ENCODE peak calls at places on chromosome 21, in six cellular contexts. M is aorta; T is AG08395; K is HTR-8/SVneo; H is mesenchymal stem cell; W is stimulated activated CD8-positive, alpha-beta memory T cell treated with anti-CD3 and anti-CD28 coated beads, Interleukin-7, amount 100 ng/mL, for 24 hours. F is an unnamed sample.

GRCh38 chr21:35204850-35205564 is 155.9 kb upstream of the RUNX1 start:
- DNase-seq in K (no peak), H (no peak), T (peak), W (no peak), M (peak), F (peak)

GRCh38 chr21:33750017-33750416 is 107.7 kb downstream of the ITSN1 start:
- DNase-seq in T (no peak), K (no peak), W (no peak), H (no peak), M (no peak), F (no peak)

GRCh38 chr21:42665026-42665425 is 11.6 kb downstream of the PDE9A start:
- DNase-seq in M (no peak), W (no peak), K (no peak), H (no peak), T (no peak), F (peak)

GRCh38 chr21:15283789-15284188 is 219.0 kb upstream of the NRIP1 start:
- DNase-seq in M (no peak), T (no peak), W (no peak), K (no peak), H (no peak), F (no peak)

GRCh38 chr21:42716074-42716473 is 62.7 kb downstream of the PDE9A start:
- DNase-seq in T (no peak), W (no peak), M (no peak), H (no peak), K (no peak), F (no peak)

GRCh38 chr21:45482899-45483821 is 59.1 kb downstream of the SLC19A1 start:
- DNase-seq in T (no peak), H (no peak), W (peak), K (no peak), M (peak), F (peak)

GRCh38 chr21:28655471-28655870 is 337.2 kb downstream of the LTN1 start:
- DNase-seq in T (no peak), K (no peak), W (no peak), M (no peak), H (no peak), F (no peak)

GRCh38 chr21:41966341-41966833 is 12.6 kb upstream of the C2CD2 start:
- DNase-seq in T (no peak), M (no peak), H (peak), W (no peak), K (no peak), F (no peak)

GRCh38 chr21:25126564-25126963 is 480.7 kb downstream of the MRPL39 start:
- DNase-seq in M (no peak), W (no peak), T (no peak), H (no peak), K (no peak), F (no peak)

GRCh38 chr21:34935452-34935851 is 113.7 kb downstream of the RUNX1 start:
- DNase-seq in W (no peak), M (no peak), K (no peak), H (peak), T (no peak), F (no peak)

GRCh38 chr21:42775123-42775522 is 104.2 kb downstream of the WDR4 start:
- DNase-seq in T (no peak), K (no peak), W (no peak), H (no peak), M (no peak), F (no peak)

GRCh38 chr21:34836103-34836932 is 167.5 kb downstream of the CLIC6 start:
- DNase-seq in K (peak), H (peak), W (no peak), T (peak), M (peak), F (peak)

GRCh38 chr21:17602874-17603273 is 9.8 kb downstream of the BTG3 start:
- DNase-seq in K (no peak), T (no peak), M (no peak), H (peak), W (no peak), F (no peak)

GRCh38 chr21:16708431-16708830 is 804.4 kb upstream of the CXADR start:
- DNase-seq in M (no peak), K (no peak), H (no peak), T (peak), W (no peak), F (no peak)

GRCh38 chr21:45266518-45267389 is 20.9 kb downstream of the POFUT2 start:
- DNase-seq in H (peak), W (no peak), K (no peak), M (no peak), T (no peak), F (peak)

GRCh38 chr21:42651515-42652401 is 1.7 kb upstream of the PDE9A start:
- DNase-seq in H (no peak), K (no peak), T (no peak), M (peak), W (no peak), F (peak)

GRCh38 chr21:26487981-26488480 is 85.1 kb downstream of the CYYR1 start:
- DNase-seq in W (no peak), M (no peak), T (no peak), K (no peak), H (no peak), F (no peak)

GRCh38 chr21:42669069-42669468 is 15.6 kb downstream of the PDE9A start:
- DNase-seq in W (no peak), T (no peak), H (no peak), M (no peak), K (no peak), F (no peak)

GRCh38 chr21:36124395-36124794 is 10.5 kb upstream of the CBR3 start:
- DNase-seq in M (no peak), W (no peak), T (no peak), H (no peak), K (no peak), F (no peak)

GRCh38 chr21:46665566-46665965 is 30.1 kb downstream of the PRMT2 start:
- DNase-seq in H (no peak), T (no peak), M (no peak), W (no peak), K (no peak), F (no peak)

GRCh38 chr21:35559128-35559831 is 501.0 kb downstream of the SETD4 start:
- DNase-seq in M (peak), H (peak), K (peak), W (no peak), T (peak), F (no peak)

GRCh38 chr21:33560965-33561364 is 18.1 kb downstream of the SON start:
- DNase-seq in W (no peak), T (no peak), M (no peak), H (no peak), K (no peak), F (no peak)

GRCh38 chr21:41899431-41900202 is 20.5 kb upstream of the PRDM15 start:
- DNase-seq in T (no peak), K (no peak), W (peak), H (no peak), M (no peak), F (no peak)

GRCh38 chr21:22554690-22555316 is 1556.6 kb downstream of the NCAM2 start:
- DNase-seq in T (no peak), H (no peak), M (no peak), W (no peak), K (peak), F (no peak)

GRCh38 chr21:36854391-36854790 is 112.1 kb downstream of the HLCS start:
- DNase-seq in T (peak), K (peak), M (no peak), W (no peak), H (peak), F (no peak)

GRCh38 chr21:42351626-42352432 is 1.0 kb upstream of the TFF2 start:
- DNase-seq in K (no peak), M (no peak), T (no peak), W (no peak), H (no peak), F (no peak)

GRCh38 chr21:46092811-46093667 is 4.9 kb upstream of the COL6A2 start:
- DNase-seq in W (no peak), H (no peak), K (no peak), T (no peak), M (peak), F (peak)

GRCh38 chr21:34219334-34220020 is 144.3 kb upstream of the KCNE2 start:
- DNase-seq in H (no peak), M (no peak), W (no peak), T (no peak), K (no peak), F (no peak)

GRCh38 chr21:15159382-15160020 is 94.7 kb upstream of the NRIP1 start:
- DNase-seq in H (no peak), M (no peak), T (no peak), K (no peak), W (no peak), F (no peak)

GRCh38 chr21:45833437-45833836 is 148.1 kb upstream of the COL6A1 start:
- DNase-seq in K (no peak), W (no peak), M (no peak), H (no peak), T (no peak), F (no peak)

GRCh38 chr21:46065215-46065992 is 32.5 kb upstream of the COL6A2 start:
- DNase-seq in K (no peak), T (peak), W (no peak), M (peak), H (peak), F (peak)

GRCh38 chr21:45615145-45615711 is 28.3 kb upstream of the PCBP3 start:
- DNase-seq in M (peak), W (peak), T (no peak), K (no peak), H (no peak), F (no peak)

GRCh38 chr21:42671778-42672593 is 18.6 kb downstream of the PDE9A start:
- DNase-seq in T (no peak), H (peak), M (no peak), K (no peak), W (no peak), F (no peak)